ENCODE peak calls at places on chromosomes 2 and 18, in four cellular contexts. One of them, this sample, is unnamed. For H3K9me3, the result is how much of the 10 kb centered on the place peaks cover.

GRCh38 chr18:58276640-58277456 is 232.8 kb downstream of the NEDD4L start:
- DNase-seq in WERI-Rb-1: peak
- DNase-seq in neural progenitor cell: peak
- DNase-seq in upper lobe of right lung: no peak
- DNase-seq in this sample: no peak

GRCh38 chr2:85131116-85131515 is 2.1 kb upstream of the TCF7L1 start:
- DNase-seq in upper lobe of right lung: no peak
- DNase-seq in neural progenitor cell: peak
- DNase-seq in WERI-Rb-1: peak
- DNase-seq in this sample: no peak

GRCh38 chr2:178825183-178825582 is 18.0 kb upstream of the TTN start:
- DNase-seq in neural progenitor cell: no peak
- DNase-seq in WERI-Rb-1: no peak
- DNase-seq in upper lobe of right lung: no peak
- DNase-seq in this sample: no peak

GRCh38 chr18:49725809-49726514 is 87.4 kb downstream of the ACAA2 start:
- DNase-seq in WERI-Rb-1: peak
- DNase-seq in upper lobe of right lung: no peak
- DNase-seq in neural progenitor cell: peak
- DNase-seq in this sample: peak

GRCh38 chr2:107627164-107627563 is 199.5 kb upstream of the RGPD4 start:
- DNase-seq in neural progenitor cell: no peak
- DNase-seq in upper lobe of right lung: no peak
- DNase-seq in WERI-Rb-1: no peak
- DNase-seq in this sample: no peak

GRCh38 chr2:169184074-169184473 is 114.7 kb downstream of the DHRS9 start:
- DNase-seq in WERI-Rb-1: no peak
- DNase-seq in neural progenitor cell: no peak
- DNase-seq in upper lobe of right lung: no peak
- DNase-seq in this sample: no peak

GRCh38 chr2:10530607-10531239 is 82.6 kb upstream of the ODC1 start:
- DNase-seq in upper lobe of right lung: no peak
- DNase-seq in neural progenitor cell: no peak
- DNase-seq in WERI-Rb-1: no peak
- DNase-seq in this sample: no peak

GRCh38 chr2:109609352-109610024 is 4.3 kb downstream of the SEPTIN10 start:
- DNase-seq in WERI-Rb-1: no peak
- DNase-seq in neural progenitor cell: no peak
- DNase-seq in upper lobe of right lung: no peak
- DNase-seq in this sample: no peak

GRCh38 chr2:219207884-219208740 is 1.5 kb downstream of the ZFAND2B start:
- DNase-seq in WERI-Rb-1: no peak
- DNase-seq in upper lobe of right lung: no peak
- DNase-seq in neural progenitor cell: no peak
- DNase-seq in this sample: peak

GRCh38 chr2:128187032-128187654 is 96.1 kb downstream of the UGGT1 start:
- DNase-seq in WERI-Rb-1: peak
- DNase-seq in neural progenitor cell: peak
- DNase-seq in upper lobe of right lung: no peak
- DNase-seq in this sample: peak

GRCh38 chr18:58391113-58391892 is 237.6 kb downstream of the ALPK2 start:
- DNase-seq in upper lobe of right lung: no peak
- DNase-seq in WERI-Rb-1: peak
- DNase-seq in neural progenitor cell: no peak
- DNase-seq in this sample: no peak

GRCh38 chr2:37599688-37600525 is 71.5 kb downstream of the CDC42EP3 start:
- DNase-seq in neural progenitor cell: no peak
- DNase-seq in WERI-Rb-1: no peak
- DNase-seq in upper lobe of right lung: peak
- DNase-seq in this sample: peak

GRCh38 chr18:58417752-58418151 is 211.1 kb downstream of the ALPK2 start:
- DNase-seq in WERI-Rb-1: no peak
- DNase-seq in upper lobe of right lung: no peak
- DNase-seq in neural progenitor cell: no peak
- DNase-seq in this sample: no peak

GRCh38 chr18:46269275-46269674 is 165.1 kb downstream of the HAUS1 start:
- DNase-seq in WERI-Rb-1: no peak
- DNase-seq in upper lobe of right lung: no peak
- DNase-seq in neural progenitor cell: no peak
- DNase-seq in this sample: no peak
- H3K27ac ChIP-seq in WERI-Rb-1: no peak
- H3K27ac ChIP-seq in upper lobe of right lung: no peak
- H3K27ac ChIP-seq in neural progenitor cell: no peak
- H3K27ac ChIP-seq in this sample: no peak

GRCh38 chr2:136770384-136770783 is 5.0 kb downstream of the THSD7B start:
- DNase-seq in upper lobe of right lung: no peak
- DNase-seq in WERI-Rb-1: no peak
- DNase-seq in neural progenitor cell: no peak
- DNase-seq in this sample: no peak

GRCh38 chr2:136767030-136767429 is 1.7 kb downstream of the THSD7B start:
- DNase-seq in upper lobe of right lung: no peak
- DNase-seq in WERI-Rb-1: no peak
- DNase-seq in neural progenitor cell: peak
- DNase-seq in this sample: no peak

GRCh38 chr2:136765256-136765735 is at the start of gene THSD7B:
- DNase-seq in upper lobe of right lung: peak
- DNase-seq in neural progenitor cell: peak
- DNase-seq in WERI-Rb-1: peak
- DNase-seq in this sample: no peak

GRCh38 chr2:136764397-136765255 is 719 bp upstream of the THSD7B start:
- DNase-seq in upper lobe of right lung: peak
- DNase-seq in neural progenitor cell: peak
- DNase-seq in WERI-Rb-1: peak
- DNase-seq in this sample: no peak

GRCh38 chr2:136765736-136766323 is 485 bp downstream of the THSD7B start:
- DNase-seq in WERI-Rb-1: peak
- DNase-seq in upper lobe of right lung: peak
- DNase-seq in neural progenitor cell: peak
- DNase-seq in this sample: no peak
- H3K4me3 ChIP-seq in WERI-Rb-1: peak
- H3K4me3 ChIP-seq in upper lobe of right lung: peak
- H3K4me3 ChIP-seq in neural progenitor cell: peak
- H3K4me3 ChIP-seq in this sample: peak

GRCh38 chr2:148670773-148671172 is 26.2 kb downstream of the EPC2 start:
- DNase-seq in upper lobe of right lung: no peak
- DNase-seq in neural progenitor cell: no peak
- DNase-seq in WERI-Rb-1: no peak
- DNase-seq in this sample: no peak
- H3K9me3 ChIP-seq in upper lobe of right lung: under half
- H3K9me3 ChIP-seq in neural progenitor cell: under half
- H3K9me3 ChIP-seq in WERI-Rb-1: under half
- H3K9me3 ChIP-seq in this sample: under half

DNA sequence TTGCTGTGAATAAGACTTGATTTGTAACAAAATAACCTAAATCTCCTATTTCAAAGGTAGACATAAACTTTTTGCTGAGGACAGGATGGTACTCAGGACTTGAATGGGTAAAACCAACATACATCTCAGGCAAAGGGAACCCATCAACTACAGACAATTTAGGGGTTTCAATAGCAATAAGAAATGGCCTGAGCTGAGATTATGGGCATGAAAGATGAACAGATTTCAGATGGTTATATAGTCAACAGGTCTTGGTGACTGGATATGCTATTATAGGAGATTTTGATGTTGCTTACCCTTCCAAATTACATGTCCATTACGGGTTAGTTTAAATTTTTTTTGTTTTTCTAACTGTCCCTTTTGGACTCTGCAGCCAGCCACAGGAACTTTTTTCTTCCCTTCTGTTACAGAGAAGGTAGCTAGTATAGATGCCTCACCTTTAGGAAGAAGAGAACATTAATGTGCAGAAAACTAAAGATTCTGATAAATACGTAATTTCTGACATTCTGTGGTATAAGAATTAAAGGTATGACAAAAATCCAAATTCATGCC is 4.6 kb downstream of the RPS27A start:
- DNase-seq in upper lobe of right lung: no peak
- DNase-seq in WERI-Rb-1: no peak
- DNase-seq in neural progenitor cell: no peak
- DNase-seq in this sample: no peak
- H3K27ac ChIP-seq in upper lobe of right lung: no peak
- H3K27ac ChIP-seq in WERI-Rb-1: no peak
- H3K27ac ChIP-seq in neural progenitor cell: peak
- H3K27ac ChIP-seq in this sample: no peak

GRCh38 chr2:34907812-34908211 is 1308.7 kb upstream of the FAM98A start:
- DNase-seq in neural progenitor cell: no peak
- DNase-seq in WERI-Rb-1: no peak
- DNase-seq in upper lobe of right lung: no peak
- DNase-seq in this sample: no peak

GRCh38 chr2:34910018-34910417 is 1310.9 kb upstream of the FAM98A start:
- DNase-seq in upper lobe of right lung: no peak
- DNase-seq in WERI-Rb-1: no peak
- DNase-seq in neural progenitor cell: no peak
- DNase-seq in this sample: no peak

DNA sequence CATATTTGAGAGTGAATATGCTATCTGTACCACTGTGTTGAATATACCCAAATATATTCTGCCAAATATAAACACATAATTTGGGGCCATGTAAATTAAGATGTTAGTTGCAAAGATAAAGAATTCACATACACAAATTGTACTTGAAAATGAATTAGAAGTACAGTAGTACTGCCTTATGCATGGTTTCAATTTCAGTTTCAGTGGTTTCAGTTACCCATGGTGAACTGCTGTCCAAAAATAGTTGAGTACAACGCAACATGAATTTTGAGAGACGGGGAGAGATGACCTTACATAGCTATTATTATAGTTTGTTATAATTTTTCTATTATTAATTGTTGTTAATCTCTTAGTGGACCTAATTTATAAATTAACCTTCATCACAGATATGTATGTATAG is 1313.0 kb upstream of the FAM98A start:
- DNase-seq in WERI-Rb-1: no peak
- DNase-seq in neural progenitor cell: no peak
- DNase-seq in upper lobe of right lung: no peak
- DNase-seq in this sample: no peak
- H3K4me3 ChIP-seq in WERI-Rb-1: no peak
- H3K4me3 ChIP-seq in neural progenitor cell: no peak
- H3K4me3 ChIP-seq in upper lobe of right lung: no peak
- H3K4me3 ChIP-seq in this sample: no peak

GRCh38 chr2:2872713-2873449 is 504.7 kb downstream of the EIPR1 start:
- DNase-seq in neural progenitor cell: no peak
- DNase-seq in WERI-Rb-1: no peak
- DNase-seq in upper lobe of right lung: no peak
- DNase-seq in this sample: no peak

GRCh38 chr2:2873450-2873811 is 504.2 kb downstream of the EIPR1 start:
- DNase-seq in WERI-Rb-1: no peak
- DNase-seq in neural progenitor cell: no peak
- DNase-seq in upper lobe of right lung: no peak
- DNase-seq in this sample: no peak

GRCh38 chr2:2870106-2870505 is 507.5 kb downstream of the EIPR1 start:
- DNase-seq in upper lobe of right lung: no peak
- DNase-seq in neural progenitor cell: no peak
- DNase-seq in WERI-Rb-1: no peak
- DNase-seq in this sample: peak

GRCh38 chr2:2871480-2872308 is 505.9 kb downstream of the EIPR1 start:
- DNase-seq in neural progenitor cell: no peak
- DNase-seq in upper lobe of right lung: no peak
- DNase-seq in WERI-Rb-1: no peak
- DNase-seq in this sample: no peak

DNA sequence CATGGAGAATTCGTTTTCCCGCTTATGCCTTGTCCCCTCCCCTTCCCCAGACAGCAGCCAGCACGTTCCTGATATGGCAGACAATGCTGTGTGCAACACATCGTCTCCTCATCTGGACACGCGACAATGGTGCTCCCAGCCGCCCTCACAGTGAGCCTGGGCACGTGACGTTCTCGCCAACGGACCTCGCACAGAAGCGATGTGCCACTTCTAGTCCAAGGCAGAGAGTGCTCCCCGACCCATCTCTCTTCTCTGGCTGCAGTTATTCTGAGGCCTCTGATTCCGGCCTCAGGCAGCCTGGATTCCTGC is 505.4 kb downstream of the EIPR1 start:
- DNase-seq in neural progenitor cell: no peak
- DNase-seq in upper lobe of right lung: no peak
- DNase-seq in WERI-Rb-1: no peak
- DNase-seq in this sample: no peak
- H3K9me3 ChIP-seq in neural progenitor cell: under half
- H3K9me3 ChIP-seq in upper lobe of right lung: under half
- H3K9me3 ChIP-seq in WERI-Rb-1: under half
- H3K9me3 ChIP-seq in this sample: under half

GRCh38 chr18:73983970-73984369 is 163.7 kb downstream of the FBXO15 start:
- DNase-seq in WERI-Rb-1: no peak
- DNase-seq in neural progenitor cell: no peak
- DNase-seq in upper lobe of right lung: no peak
- DNase-seq in this sample: no peak

GRCh38 chr18:73990241-73990640 is 157.4 kb downstream of the FBXO15 start:
- DNase-seq in neural progenitor cell: no peak
- DNase-seq in upper lobe of right lung: no peak
- DNase-seq in WERI-Rb-1: no peak
- DNase-seq in this sample: no peak

GRCh38 chr18:73985855-73986254 is 161.8 kb downstream of the FBXO15 start:
- DNase-seq in upper lobe of right lung: no peak
- DNase-seq in neural progenitor cell: no peak
- DNase-seq in WERI-Rb-1: no peak
- DNase-seq in this sample: no peak

GRCh38 chr18:73986711-73987110 is 160.9 kb downstream of the FBXO15 start:
- DNase-seq in WERI-Rb-1: no peak
- DNase-seq in upper lobe of right lung: no peak
- DNase-seq in neural progenitor cell: no peak
- DNase-seq in this sample: no peak

DNA sequence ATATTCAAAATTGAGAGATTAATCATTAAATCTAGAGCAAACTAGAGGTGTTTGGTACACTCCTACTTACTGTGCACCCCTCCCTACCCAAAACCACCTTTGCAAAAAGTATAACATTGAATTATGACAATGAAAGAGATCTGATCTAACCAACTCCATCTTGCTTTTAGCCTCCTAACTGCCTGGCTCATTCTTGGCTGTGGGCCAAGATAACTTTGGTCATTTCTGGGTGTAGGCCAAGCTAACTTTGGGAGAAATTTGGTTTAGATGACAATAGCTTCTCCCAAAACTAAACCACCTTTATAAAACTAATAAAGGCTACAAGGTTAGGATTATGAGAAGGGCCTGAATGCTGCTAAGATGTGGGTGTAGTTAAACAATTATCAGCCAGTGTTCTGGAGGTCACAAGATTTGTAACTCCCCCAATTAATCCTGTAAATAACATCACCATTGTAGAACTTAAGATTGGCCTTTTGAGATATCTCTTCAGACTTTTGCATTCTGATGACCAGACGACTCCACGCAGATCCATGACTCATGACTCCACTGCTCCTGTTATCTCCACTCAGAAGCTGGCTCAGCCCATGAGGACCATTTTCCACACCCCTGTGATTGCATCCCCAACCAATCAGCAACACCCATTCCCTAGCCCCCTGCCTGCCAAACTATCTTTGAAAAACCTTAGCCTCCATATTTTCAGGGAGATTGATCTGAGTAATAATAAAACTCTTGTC is 160.2 kb downstream of the FBXO15 start:
- DNase-seq in upper lobe of right lung: no peak
- DNase-seq in WERI-Rb-1: no peak
- DNase-seq in neural progenitor cell: no peak
- DNase-seq in this sample: no peak
- H3K27ac ChIP-seq in upper lobe of right lung: no peak
- H3K27ac ChIP-seq in WERI-Rb-1: no peak
- H3K27ac ChIP-seq in neural progenitor cell: no peak
- H3K27ac ChIP-seq in this sample: no peak

GRCh38 chr18:32773187-32773712 is 427 bp upstream of the KLHL14 start:
- DNase-seq in neural progenitor cell: no peak
- DNase-seq in WERI-Rb-1: no peak
- DNase-seq in upper lobe of right lung: no peak
- DNase-seq in this sample: peak
- H3K4me3 ChIP-seq in neural progenitor cell: peak
- H3K4me3 ChIP-seq in WERI-Rb-1: no peak
- H3K4me3 ChIP-seq in upper lobe of right lung: no peak
- H3K4me3 ChIP-seq in this sample: no peak

This sample was measured in Peyer's patch.